ENCODE peak calls at places on chromosomes 1 and 21, in eight cellular contexts. P, W, S, A, K, X, C and Z are unnamed samples.
A peak's percentile ranks its signal among the peaks of the same experiment; 100 is the strongest.

GRCh38 chr1:228543396-228543795 is 56.2 kb downstream of the RNF187 start:
- DNase-seq in S (no peak), W (peak; percentile 18), A (no peak), X (no peak), K (no peak), P (no peak), C (no peak), Z (no peak)

GRCh38 chr1:67041836-67042503 is 12.0 kb downstream of the SLC35D1 start:
- DNase-seq in P (no peak), A (peak; percentile 42), X (no peak), K (no peak), C (no peak), W (no peak), S (no peak), Z (no peak)

GRCh38 chr1:241985787-241986186 is 13.1 kb downstream of the MAP1LC3C start:
- DNase-seq in A (no peak), X (no peak), C (peak; percentile 38), S (peak; percentile 14), P (no peak), K (peak; percentile 41), W (no peak), Z (peak; percentile 46)

GRCh38 chr1:183288583-183288982 is 102.5 kb downstream of the LAMC2 start:
- DNase-seq in S (no peak), K (no peak), C (no peak), X (no peak), P (no peak), A (no peak), W (no peak), Z (no peak)

GRCh38 chr1:162908780-162909179 is 47.8 kb upstream of the CCDC190 start:
- DNase-seq in X (no peak), W (no peak), C (no peak), A (peak; percentile 69), K (peak; percentile 21), S (no peak), P (no peak), Z (no peak)

GRCh38 chr1:176098560-176098959 is 108.5 kb downstream of the COP1 start:
- DNase-seq in A (no peak), P (no peak), S (no peak), K (no peak), W (no peak), C (no peak), X (no peak), Z (no peak)

GRCh38 chr1:221800831-221801610 is 59.1 kb upstream of the DUSP10 start:
- DNase-seq in P (no peak), A (no peak), S (no peak), C (no peak), K (no peak), X (no peak), W (no peak), Z (no peak)

GRCh38 chr1:50981741-50982140 is 11.7 kb downstream of the CDKN2C start:
- DNase-seq in A (no peak), K (no peak), S (peak; percentile 55), P (no peak), X (no peak), C (no peak), W (no peak), Z (no peak)

GRCh38 chr1:236765831-236766230 is 29.3 kb upstream of the MTR start:
- DNase-seq in W (no peak), A (no peak), K (no peak), P (no peak), X (no peak), C (no peak), S (no peak), Z (no peak)

GRCh38 chr21:32782698-32783097 is 11.1 kb upstream of the PAXBP1 start:
- DNase-seq in P (no peak), K (peak; percentile 9), A (no peak), X (no peak), S (no peak), W (no peak), C (no peak), Z (no peak)

GRCh38 chr1:179077396-179077795 is 4.5 kb upstream of the TOR3A start:
- DNase-seq in A (no peak), K (no peak), S (no peak), X (no peak), C (no peak), W (no peak), P (no peak), Z (no peak)

GRCh38 chr1:40820251-40820797 is 36.7 kb downstream of the KCNQ4 start:
- DNase-seq in X (no peak), W (no peak), K (no peak), C (no peak), P (no peak), A (no peak), S (no peak), Z (peak; percentile 86)